ENCODE peak calls at places on chromosome 12, in six cellular contexts. X is choroid plexus epithelial cell; G is effector CD4-positive, alpha-beta T cell; D is aorta; Y is amygdala; N is activated naive CD4-positive, alpha-beta T cell. O is an unnamed sample.

GRCh38 chr12:79083181-79083580 is 218.6 kb downstream of the SYT1 start:
- DNase-seq in X (peak), G (no peak), D (no peak), Y (no peak), N (no peak), O (no peak)

GRCh38 chr12:132340266-132341035 is 11.1 kb upstream of the GALNT9 start:
- DNase-seq in X (no peak), G (no peak), D (no peak), Y (no peak), N (no peak), O (no peak)

GRCh38 chr12:78698747-78699146 is 165.8 kb upstream of the SYT1 start:
- DNase-seq in X (peak), G (no peak), D (no peak), Y (no peak), N (no peak), O (no peak)

GRCh38 chr12:83042441-83043215 is 355.9 kb downstream of the TMTC2 start:
- DNase-seq in X (peak), G (no peak), D (no peak), Y (no peak), N (no peak), O (no peak)

GRCh38 chr12:116150001-116150400 is 127.5 kb downstream of the MED13L start:
- DNase-seq in X (peak), G (no peak), D (no peak), Y (no peak), N (no peak), O (no peak)

GRCh38 chr12:1927751-1928351 is 9.4 kb upstream of the CACNA2D4 start:
- DNase-seq in X (no peak), G (no peak), D (peak), Y (no peak), N (no peak), O (no peak)

GRCh38 chr12:93419388-93420034 is 22.2 kb downstream of the UBE2N start:
- DNase-seq in X (peak), G (no peak), D (no peak), Y (no peak), N (no peak), O (no peak)

GRCh38 chr12:119036878-119037493 is 55.6 kb downstream of the SRRM4 start:
- DNase-seq in X (peak), G (no peak), D (no peak), Y (no peak), N (no peak), O (no peak)

GRCh38 chr12:43969882-43970281 is 134.0 kb downstream of the TMEM117 start:
- DNase-seq in X (peak), G (no peak), D (no peak), Y (no peak), N (no peak), O (no peak)

GRCh38 chr12:52050771-52051541 is at the start of gene NR4A1:
- DNase-seq in X (peak), G (peak), D (peak), Y (peak), N (peak), O (peak)

GRCh38 chr12:78938341-78939084 is 73.9 kb downstream of the SYT1 start:
- DNase-seq in X (no peak), G (no peak), D (no peak), Y (no peak), N (no peak), O (no peak)

GRCh38 chr12:13234045-13234641 is 37.6 kb downstream of the EMP1 start:
- DNase-seq in X (peak), G (peak), D (no peak), Y (no peak), N (no peak), O (no peak)

GRCh38 chr12:68223067-68223747 is 2.4 kb downstream of the IL26 start:
- DNase-seq in X (peak), G (peak), D (peak), Y (peak), N (peak), O (peak)